ENCODE peak calls at places on chromosomes 16 and 17, in ten cellular contexts. Q is right cardiac atrium, O is ovary, Y is upper lobe of right lung, Z is BE2C, X is iPS DF 6.9, W is ascending aorta, T is A549, I is PC-3, M is fibroblast of lung. J is an unnamed sample. For H3K4me1, the result is how much of the 10 kb centered on the place peaks cover.

GRCh38 chr17:76414334-76415295 is 30.2 kb downstream of the SPHK1 start:
- DNase-seq in O (peak), Y (peak), I (no peak), W (peak), T (no peak), X (no peak), Z (peak), Q (peak), M (peak), J (peak)

GRCh38 chr16:31202402-31203385 is at the start of gene PYCARD:
- DNase-seq in M (peak), I (peak), Z (peak), Q (peak), Y (peak), T (peak), O (peak), W (peak), X (no peak), J (peak)

GRCh38 chr16:4904942-4905615 is 31.9 kb downstream of the PPL start:
- DNase-seq in I (no peak), O (no peak), Z (no peak), M (no peak), W (no peak), Q (no peak), T (no peak), Y (no peak), X (no peak), J (no peak)

GRCh38 chr16:89324056-89325010 is 106.8 kb downstream of the ZNF778 start:
- DNase-seq in Y (peak), T (no peak), M (peak), X (no peak), Z (no peak), Q (peak), O (peak), I (peak), W (no peak), J (no peak)

GRCh38 chr16:2987854-2988253 is 7.6 kb upstream of the PKMYT1 start:
- DNase-seq in Z (no peak), M (peak), Q (no peak), I (no peak), T (no peak), O (no peak), X (no peak), W (no peak), Y (no peak), J (no peak)

GRCh38 chr17:39916918-39917317 is 1.5 kb downstream of the GSDMB start:
- DNase-seq in X (no peak), O (no peak), T (peak), M (no peak), Q (no peak), W (no peak), Z (no peak), I (no peak), Y (peak), J (no peak)

GRCh38 chr16:25007284-25007984 is 7.7 kb downstream of the ARHGAP17 start:
- DNase-seq in Z (no peak), O (no peak), W (peak), Q (no peak), M (peak), I (no peak), Y (no peak), T (no peak), X (no peak), J (no peak)

GRCh38 chr17:7511108-7511507 is 26.9 kb downstream of the POLR2A start:
- DNase-seq in Z (no peak), I (no peak), W (no peak), M (no peak), Q (no peak), X (no peak), T (no peak), Y (no peak), O (no peak), J (no peak)

GRCh38 chr16:5977329-5977728 is 879.7 kb upstream of the EEF2KMT start:
- DNase-seq in Z (no peak), Y (no peak), Q (no peak), T (no peak), O (no peak), W (no peak), M (no peak), I (no peak), X (no peak), J (no peak)

GRCh38 chr16:84993926-84994325 is 17.4 kb downstream of the ZDHHC7 start:
- DNase-seq in Y (no peak), I (no peak), O (no peak), Z (no peak), M (no peak), X (no peak), T (no peak), Q (no peak), W (no peak), J (no peak)

GRCh38 chr17:17700251-17700969 is 19.2 kb downstream of the RAI1 start:
- DNase-seq in Z (no peak), Y (no peak), W (no peak), X (no peak), M (no peak), T (no peak), Q (peak), O (no peak), I (no peak), J (peak)

GRCh38 chr16:58035356-58036170 is 10.0 kb downstream of the MMP15 start:
- DNase-seq in Q (no peak), W (no peak), I (no peak), X (no peak), T (no peak), O (no peak), Z (peak), M (no peak), Y (peak), J (no peak)

GRCh38 chr16:80437707-80438106 is 103.1 kb upstream of the DYNLRB2 start:
- DNase-seq in Z (no peak), X (no peak), I (no peak), Q (no peak), O (no peak), Y (no peak), W (no peak), M (no peak), T (no peak), J (no peak)

GRCh38 chr16:68073902-68074760 is 11.0 kb upstream of the NFATC3 start:
- DNase-seq in Q (no peak), Y (no peak), T (no peak), M (no peak), X (no peak), O (no peak), W (peak), I (no peak), Z (no peak), J (no peak)

GRCh38 chr16:68342620-68343019 is 31.8 kb downstream of the PRMT7 start:
- DNase-seq in X (no peak), O (no peak), Y (no peak), Q (no peak), W (no peak), Z (no peak), T (no peak), I (no peak), M (no peak), J (no peak)

GRCh38 chr17:65446838-65447526 is 114.5 kb downstream of the AXIN2 start:
- DNase-seq in Z (no peak), W (no peak), Y (no peak), M (no peak), T (no peak), X (no peak), I (no peak), O (no peak), Q (peak), J (no peak)

GRCh38 chr17:3502466-3502865 is 26.7 kb downstream of the ASPA start:
- DNase-seq in Z (no peak), Q (no peak), X (no peak), I (no peak), M (peak), Y (no peak), W (no peak), O (no peak), T (no peak), J (no peak)

GRCh38 chr16:4373356-4373908 is 1.8 kb downstream of the VASN start:
- DNase-seq in T (peak), M (no peak), X (no peak), W (peak), O (peak), Y (no peak), I (peak), Z (peak), Q (peak), J (no peak)

GRCh38 chr16:23378256-23378655 is 74.7 kb downstream of the COG7 start:
- DNase-seq in O (no peak), M (no peak), Q (no peak), W (no peak), T (no peak), Y (no peak), I (no peak), Z (no peak), X (no peak), J (no peak)

GRCh38 chr17:35947156-35947585 is 3.7 kb upstream of the LYZL6 start:
- DNase-seq in Y (no peak), I (peak), Z (peak), T (peak), O (no peak), Q (peak), W (no peak), M (peak), X (no peak), J (peak)

GRCh38 chr16:64236351-64236750 is 885.5 kb downstream of the CDH11 start:
- DNase-seq in O (no peak), Z (no peak), X (no peak), I (no peak), T (no peak), M (peak), W (no peak), Y (no peak), Q (no peak), J (no peak)

GRCh38 chr16:84663433-84664101 is 15.3 kb downstream of the KLHL36 start:
- DNase-seq in I (no peak), O (no peak), W (no peak), M (no peak), T (no peak), Q (no peak), Y (no peak), X (no peak), Z (no peak), J (no peak)

GRCh38 chr17:50817838-50818237 is 17.5 kb upstream of the WFIKKN2 start:
- DNase-seq in O (no peak), M (no peak), T (no peak), X (no peak), W (no peak), Y (no peak), Q (no peak), Z (no peak), I (peak), J (no peak)

GRCh38 chr16:56245197-56245596 is 53.9 kb downstream of the GNAO1 start:
- DNase-seq in O (no peak), T (no peak), M (no peak), Y (no peak), Z (peak), I (peak), W (no peak), Q (no peak), X (no peak), J (no peak)

GRCh38 chr17:76384987-76385891 is 830 bp downstream of the SPHK1 start:
- DNase-seq in T (peak), O (peak), W (peak), X (no peak), M (no peak), Q (peak), I (peak), Y (peak), Z (no peak), J (no peak)

GRCh38 chr16:57743458-57743857 is 7.9 kb downstream of the KATNB1 start:
- DNase-seq in X (no peak), M (no peak), Y (no peak), Z (no peak), T (no peak), Q (peak), I (no peak), W (no peak), O (no peak), J (no peak)

GRCh38 chr16:87828071-87828971 is 41.0 kb downstream of the SLC7A5 start:
- DNase-seq in W (no peak), Z (no peak), T (peak), Q (no peak), X (no peak), O (no peak), I (no peak), M (no peak), Y (no peak), J (no peak)

GRCh38 chr17:77423589-77424451 is 283.1 kb downstream of the SEC14L1 start:
- DNase-seq in T (peak), O (peak), M (peak), Z (peak), I (peak), Y (no peak), Q (peak), W (peak), X (no peak), J (no peak)

GRCh38 chr17:78137392-78138203 is 7.0 kb downstream of the TMC8 start:
- DNase-seq in T (peak), X (no peak), Y (no peak), Q (peak), O (no peak), M (no peak), I (no peak), W (no peak), Z (peak), J (peak)

GRCh38 chr17:2070241-2071023 is 15.5 kb downstream of the HIC1 start:
- DNase-seq in W (no peak), Y (no peak), T (no peak), Q (peak), I (no peak), M (no peak), O (no peak), X (no peak), Z (no peak), J (no peak)

GRCh38 chr16:88938933-88939813 is 37.8 kb downstream of the CBFA2T3 start:
- DNase-seq in Z (peak), X (no peak), O (no peak), Y (no peak), Q (peak), T (no peak), I (no peak), M (no peak), W (no peak), J (no peak)

GRCh38 chr16:24093049-24093448 is 163.1 kb upstream of the CACNG3 start:
- DNase-seq in Y (no peak), M (no peak), Z (no peak), X (no peak), W (no peak), Q (no peak), T (no peak), I (no peak), O (no peak), J (no peak)

GRCh38 chr16:51465026-51465425 is 314.0 kb upstream of the SALL1 start:
- DNase-seq in Q (no peak), Z (no peak), O (no peak), T (no peak), I (no peak), Y (no peak), M (peak), W (no peak), X (no peak), J (no peak)

GRCh38 chr17:17811381-17812210 is 25.2 kb downstream of the SREBF1 start:
- DNase-seq in O (peak), M (peak), I (peak), X (no peak), Q (no peak), Z (no peak), T (peak), W (no peak), Y (no peak), J (no peak)

GRCh38 chr17:41666336-41666680 is 22.4 kb upstream of the EIF1 start:
- DNase-seq in M (peak), X (no peak), Q (no peak), O (peak), Y (peak), W (peak), I (peak), Z (peak), T (peak), J (peak)

DNA sequence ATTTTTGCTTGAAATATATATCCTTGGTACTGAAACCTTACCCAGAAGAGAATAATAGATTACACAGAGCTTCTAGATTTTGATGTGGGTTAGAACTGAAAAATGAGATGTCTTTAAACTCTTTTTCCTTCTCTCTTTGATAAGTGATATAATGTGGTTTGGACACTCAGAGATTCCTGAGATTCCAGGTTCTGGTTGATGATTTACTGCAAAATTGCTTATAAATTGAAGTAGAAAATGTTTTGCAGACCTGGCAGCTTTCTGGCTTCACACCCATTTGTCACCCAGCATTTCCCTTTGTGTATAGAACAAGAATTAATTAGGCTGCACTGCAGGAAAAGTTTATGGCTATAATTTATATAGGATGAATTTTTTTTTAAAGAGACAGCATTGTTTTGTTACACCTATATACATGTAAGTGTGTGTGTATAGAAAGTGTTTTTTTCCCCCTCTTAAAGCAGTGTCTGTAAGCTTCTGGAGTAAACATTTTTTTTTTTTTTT is 23.5 kb downstream of the AATF start:
- DNase-seq in Z (no peak), T (no peak), I (no peak), O (no peak), Q (no peak), X (no peak), W (no peak), M (no peak), Y (no peak), J (no peak)
- H3K4me1 ChIP-seq in Z (under half), T (under half), I (under half), O (under half), Q (under half), X (under half), W (under half), M (under half), Y (under half), J (under half)

DNA sequence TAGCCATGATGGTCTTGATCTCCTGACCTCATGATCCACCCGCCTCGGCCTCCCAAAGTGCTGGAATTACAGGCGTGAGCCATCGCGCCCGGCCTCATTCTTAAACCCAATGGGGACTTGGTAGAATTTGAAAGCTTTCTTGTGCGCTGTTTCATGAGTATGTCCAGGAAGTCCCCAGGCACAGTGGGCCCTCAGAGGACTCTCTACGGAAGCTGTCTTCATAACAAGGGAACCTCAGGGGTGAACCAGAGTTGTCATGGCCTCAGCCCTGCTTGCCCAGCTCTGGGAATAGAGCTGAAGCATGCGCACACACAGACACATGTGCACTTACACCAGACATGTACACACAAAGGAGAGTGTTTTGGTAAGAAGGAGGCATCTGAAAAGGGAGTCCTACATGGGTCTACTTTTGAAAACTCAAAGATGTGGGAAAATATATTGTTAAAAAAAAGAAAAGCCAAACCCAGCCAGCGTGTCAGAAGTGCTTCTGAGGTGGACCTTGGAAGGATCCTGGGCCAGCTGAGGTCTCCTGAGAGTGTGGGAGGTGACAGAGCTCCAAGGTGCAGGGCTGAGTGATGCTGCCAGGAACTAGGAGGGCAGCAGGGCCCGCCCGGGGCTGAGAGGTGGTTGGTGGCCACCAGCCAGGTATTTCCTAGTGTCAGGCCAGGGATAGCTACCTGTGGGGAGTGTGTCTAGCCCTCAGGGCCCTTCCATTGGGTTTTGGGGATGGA is 54.6 kb downstream of the EPN2 start:
- DNase-seq in M (no peak), W (no peak), T (no peak), Q (no peak), X (no peak), O (no peak), Y (no peak), Z (no peak), I (no peak), J (no peak)
- H3K4me1 ChIP-seq in M (under half), W (under half), T (under half), Q (under half), X (under half), O (under half), Y (under half), Z (under half), I (under half), J (under half)

GRCh38 chr17:48563867-48564199 is 14.3 kb downstream of the HOXB4 start:
- DNase-seq in W (no peak), M (no peak), Q (no peak), O (no peak), Z (no peak), T (no peak), Y (no peak), X (no peak), I (no peak), J (no peak)
- H3K4me1 ChIP-seq in W (under half), M (half or more), Q (under half), O (under half), Z (under half), T (under half), Y (under half), X (under half), I (under half), J (under half)

DNA sequence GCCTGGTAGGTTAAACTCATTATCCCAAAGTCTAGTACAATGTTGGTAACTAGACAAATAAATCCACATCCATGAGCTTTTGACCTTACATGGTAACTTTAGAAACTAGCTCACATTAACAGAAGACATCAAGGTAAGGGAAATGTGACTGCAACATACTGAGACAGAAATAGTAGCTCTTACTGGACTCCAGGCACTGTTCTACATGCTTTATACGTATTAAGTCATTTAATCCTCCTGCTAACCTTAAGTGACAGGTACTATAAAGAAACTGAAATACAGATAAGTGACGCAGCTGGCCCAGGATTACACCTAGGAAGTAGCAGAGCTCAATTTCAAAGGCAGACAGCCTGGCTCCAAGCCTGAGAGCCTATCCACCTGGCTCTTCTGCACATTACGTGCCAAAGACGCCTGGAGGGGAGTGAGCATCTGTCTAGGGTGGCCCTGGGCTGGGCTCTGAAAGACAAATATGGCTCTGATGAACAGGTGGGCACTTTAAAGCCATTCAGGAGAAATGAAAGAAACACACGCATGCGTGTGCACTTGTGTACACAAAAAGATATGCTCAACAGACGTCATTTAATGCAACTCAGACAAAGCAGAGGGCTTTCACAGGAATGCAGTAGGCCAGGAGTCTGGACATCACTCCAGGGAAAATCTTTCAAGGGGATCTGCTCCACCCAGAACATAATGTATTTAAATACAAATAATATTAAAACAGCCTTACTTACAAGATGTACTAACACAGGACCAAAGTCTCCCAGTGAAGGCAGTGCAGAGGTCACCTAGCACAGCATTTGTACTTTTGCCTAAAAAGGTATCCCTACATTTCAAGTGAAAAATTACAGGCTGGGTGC is 4.4 kb downstream of the ZC3H7A start:
- DNase-seq in T (no peak), Q (no peak), M (no peak), O (no peak), W (no peak), Y (peak), I (no peak), Z (peak), X (no peak), J (peak)
- H3K4me1 ChIP-seq in T (under half), Q (under half), M (under half), O (under half), W (under half), Y (half or more), I (under half), Z (under half), X (under half), J (under half)

DNA sequence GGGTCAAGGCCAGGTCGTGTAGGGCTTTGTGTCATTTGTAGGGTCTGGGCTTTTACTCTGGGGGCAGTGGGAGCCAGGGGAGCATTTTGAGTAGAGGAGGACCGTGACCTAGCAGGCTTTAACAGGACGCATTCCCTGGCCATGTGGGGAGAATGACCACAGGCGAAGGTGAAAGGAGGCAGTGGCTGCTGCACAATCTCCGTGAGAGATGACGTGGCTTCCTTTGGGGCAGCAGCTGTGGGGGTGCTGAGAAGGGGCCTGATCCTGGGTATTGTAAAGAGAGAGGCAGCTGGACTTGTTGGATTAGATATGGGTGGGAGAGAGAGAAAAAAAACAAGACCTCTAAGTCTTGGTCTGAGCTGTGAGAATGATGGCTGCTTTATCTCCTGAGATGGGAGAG is 46.0 kb downstream of the KATNIP start:
- DNase-seq in Z (no peak), M (no peak), W (no peak), Y (no peak), O (no peak), X (no peak), Q (no peak), T (no peak), I (no peak), J (no peak)
- H3K4me1 ChIP-seq in Z (under half), M (under half), W (under half), Y (under half), O (under half), X (under half), Q (under half), T (under half), I (under half), J (under half)

J was measured in small intestine.